ENCODE peak calls at places on chromosomes 4 and X, in ten cellular contexts. K is heart right ventricle, M is IMR-90, O is left ventricle myocardium inferior, I is pancreas, L is cardiac muscle cell, N is BJ, R is sigmoid colon, A is brain microvascular endothelial cell, J is breast epithelium. Q is an unnamed sample.

GRCh38 chr4:37453361-37454262 is 209.1 kb downstream of the NWD2 start:
- DNase-seq in A (peak; percentile 1), R (peak; percentile 65), K (peak; percentile 53), L (peak; percentile 86), I (peak; percentile 82), J (peak; percentile 56), M (no peak), N (no peak), O (peak; percentile 42), Q (no peak)

GRCh38 chr4:74117024-74117534 is 18.1 kb upstream of the CXCL2 start:
- DNase-seq in M (peak; percentile 98), A (peak; percentile 97), L (no peak), J (peak; percentile 71), K (no peak), R (peak; percentile 88), I (peak; percentile 74), N (peak; percentile 92), O (peak; percentile 32), Q (peak; percentile 93)

GRCh38 chr4:7313361-7313811 is 121.0 kb downstream of the SORCS2 start:
- DNase-seq in K (no peak), A (no peak), J (no peak), O (no peak), R (peak; percentile 77), L (no peak), I (peak; percentile 8), N (no peak), M (no peak), Q (no peak)

GRCh38 chr4:88225216-88226107 is 58.9 kb downstream of the PPM1K start:
- DNase-seq in M (peak; percentile 26), L (no peak), I (no peak), O (no peak), R (no peak), J (no peak), K (no peak), A (peak; percentile 60), N (no peak), Q (no peak)

GRCh38 chr4:183118141-183118540 is 19.1 kb downstream of the WWC2 start:
- DNase-seq in R (no peak), J (no peak), A (no peak), O (no peak), I (no peak), K (no peak), N (no peak), M (no peak), L (no peak), Q (no peak)

GRCh38 chr4:42482516-42483327 is 85.4 kb downstream of the SHISA3 start:
- DNase-seq in L (no peak), M (peak; percentile 4), A (no peak), O (no peak), J (no peak), R (no peak), N (no peak), K (no peak), I (no peak), Q (no peak)

GRCh38 chrX:70016513-70016912 is 33.2 kb downstream of the AWAT2 start:
- DNase-seq in R (no peak), N (no peak), K (no peak), M (no peak), J (no peak), I (no peak), A (no peak), O (no peak), L (no peak), Q (no peak)

GRCh38 chr4:65071532-65071931 is 598.8 kb downstream of the EPHA5 start:
- DNase-seq in J (no peak), L (no peak), O (no peak), K (no peak), A (no peak), N (no peak), M (no peak), R (no peak), I (no peak), Q (no peak)

GRCh38 chrX:153375571-153375970 is 25.6 kb downstream of the PNMA6E start:
- DNase-seq in I (no peak), R (no peak), N (no peak), J (no peak), O (no peak), A (no peak), M (no peak), K (no peak), L (no peak), Q (no peak)

GRCh38 chrX:108558217-108558616 is 118.6 kb downstream of the COL4A5 start:
- DNase-seq in N (no peak), I (no peak), J (no peak), A (no peak), K (no peak), M (no peak), L (no peak), R (no peak), O (no peak), Q (no peak)

GRCh38 chrX:49167740-49168108 is 4.0 kb upstream of the PLP2 start:
- DNase-seq in J (no peak), R (no peak), A (no peak), K (no peak), I (no peak), M (no peak), O (no peak), N (no peak), L (no peak), Q (no peak)

GRCh38 chrX:45935408-45935807 is 609.8 kb downstream of the ZNF674 start:
- DNase-seq in K (no peak), J (no peak), A (no peak), I (no peak), N (no peak), O (no peak), R (no peak), L (no peak), M (no peak), Q (no peak)

GRCh38 chr4:140251566-140251965 is 97.6 kb upstream of the MAML3 start:
- DNase-seq in M (no peak), K (no peak), R (no peak), O (no peak), A (no peak), N (no peak), I (no peak), L (no peak), J (no peak), Q (no peak)

GRCh38 chr4:80956421-80956820 is 74.1 kb upstream of the BMP3 start:
- DNase-seq in M (no peak), A (no peak), R (no peak), O (no peak), I (no peak), N (no peak), L (no peak), J (no peak), K (no peak), Q (no peak)

DNA sequence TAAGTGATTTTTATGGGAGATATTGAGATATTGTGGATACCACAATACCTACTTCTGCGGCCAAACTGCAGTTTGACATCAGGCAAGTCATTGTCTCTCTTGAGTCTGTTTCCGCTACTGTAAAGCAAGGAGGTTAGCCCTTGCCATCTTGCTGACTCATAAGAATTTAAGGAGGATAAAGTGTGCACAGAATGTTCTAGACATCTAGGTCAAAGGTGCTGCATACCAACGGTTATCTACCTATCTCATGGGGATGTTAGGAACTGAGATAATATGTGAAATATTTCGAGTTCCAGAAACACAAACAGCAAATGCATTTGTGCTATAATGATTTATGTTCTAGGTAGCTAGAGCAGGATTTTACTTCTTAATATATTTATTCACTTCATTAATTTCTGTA is 211.5 kb upstream of the NR3C2 start:
- DNase-seq in K (no peak), R (no peak), J (no peak), M (no peak), N (no peak), O (no peak), L (no peak), I (no peak), A (no peak), Q (no peak)
- H3K36me3 ChIP-seq in K (no peaks in the 10 kb centered on the region), R (no peaks in the 10 kb centered on the region), J (no peaks in the 10 kb centered on the region), M (no peaks in the 10 kb centered on the region), N (no peaks in the 10 kb centered on the region), O (no peaks in the 10 kb centered on the region), L (no peaks in the 10 kb centered on the region), I (no peaks in the 10 kb centered on the region), A (no peaks in the 10 kb centered on the region), Q (no peaks in the 10 kb centered on the region)

DNA sequence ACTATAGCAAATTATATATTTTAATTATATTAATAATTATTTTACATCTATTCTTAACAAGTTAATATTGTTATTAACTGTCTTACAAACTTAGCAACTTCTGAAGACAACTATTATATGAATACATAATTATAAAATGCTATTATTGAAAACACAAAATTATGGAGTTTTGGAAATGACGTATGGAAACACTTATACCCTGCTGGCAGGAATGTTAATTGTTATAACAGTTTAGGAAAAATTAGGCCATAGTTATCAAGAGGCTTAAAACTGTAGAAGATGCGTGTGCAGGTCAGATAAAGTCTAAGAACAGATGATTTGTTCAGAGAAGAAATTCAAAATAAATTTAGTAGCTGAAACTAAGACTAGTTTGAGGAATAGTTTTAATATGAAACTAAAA is 211.7 kb downstream of the FAT4 start:
- DNase-seq in R (no peak), L (no peak), N (no peak), O (no peak), M (no peak), J (no peak), A (no peak), I (no peak), K (no peak), Q (no peak)
- TF ChIP-seq CTCF in R (no peak), L (no peak), N (peak; percentile 14), O (peak; percentile 9), M (no peak), J (no peak), A (no peak), I (no peak), K (no peak), Q (no peak)

GRCh38 chrX:625137-625691 is 5.4 kb upstream of the SHOX start:
- DNase-seq in O (no peak), R (no peak), M (no peak), N (peak; percentile 74), I (no peak), L (no peak), K (no peak), A (no peak), J (no peak), Q (no peak)
- H3K27me3 ChIP-seq in O (peaks cover 83% of the 10 kb centered on the region), R (peaks cover 54% of the 10 kb centered on the region), M (peaks cover 1% of the 10 kb centered on the region), N (no peaks in the 10 kb centered on the region), I (no peaks in the 10 kb centered on the region), L (peaks cover 89% of the 10 kb centered on the region), K (peaks cover 11% of the 10 kb centered on the region), A (peaks cover 28% of the 10 kb centered on the region), J (no peaks in the 10 kb centered on the region), Q (peaks cover 36% of the 10 kb centered on the region)

GRCh38 chr4:75655562-75655961 is 17.6 kb downstream of the G3BP2 start:
- DNase-seq in A (no peak), M (no peak), K (no peak), I (no peak), O (no peak), J (no peak), N (no peak), L (no peak), R (no peak), Q (no peak)

GRCh38 chr4:75659512-75660031 is 13.6 kb downstream of the G3BP2 start:
- DNase-seq in O (no peak), L (peak; percentile 19), N (no peak), K (no peak), R (no peak), A (no peak), I (no peak), M (no peak), J (no peak), Q (no peak)

GRCh38 chr4:75654905-75655304 is 18.3 kb downstream of the G3BP2 start:
- DNase-seq in R (no peak), N (no peak), L (no peak), K (no peak), O (no peak), J (no peak), A (no peak), M (no peak), I (no peak), Q (no peak)

GRCh38 chr4:75658881-75659280 is 14.3 kb downstream of the G3BP2 start:
- DNase-seq in O (no peak), J (no peak), M (peak; percentile 66), N (no peak), L (no peak), I (no peak), A (no peak), K (no peak), R (no peak), Q (no peak)

GRCh38 chr4:75653845-75654503 is 19.2 kb downstream of the G3BP2 start:
- DNase-seq in L (peak; percentile 51), M (peak; percentile 55), R (no peak), O (no peak), N (no peak), K (no peak), I (no peak), J (no peak), A (peak; percentile 15), Q (no peak)
- H3K36me3 ChIP-seq in L (peaks cover 79% of the 10 kb centered on the region), M (peaks cover 25% of the 10 kb centered on the region), R (no peaks in the 10 kb centered on the region), O (peaks cover 78% of the 10 kb centered on the region), N (peaks cover 3% of the 10 kb centered on the region), K (peaks cover 16% of the 10 kb centered on the region), I (peaks cover 29% of the 10 kb centered on the region), J (no peaks in the 10 kb centered on the region), A (peaks cover 27% of the 10 kb centered on the region), Q (no peaks in the 10 kb centered on the region)

Q was measured in kidney epithelial cell.